ENCODE peak calls at places on chromosomes 16 and 17, in eight cellular contexts. B, K, Y, U, E, P, C and N are unnamed samples.
A peak's percentile ranks its signal among the peaks of the same experiment; 100 is the strongest.

GRCh38 chr16:83626204-83626603 is 181.6 kb upstream of the HSBP1 start:
- DNase-seq in C (no peak), B (no peak), E (no peak), Y (no peak), P (no peak), U (no peak), K (no peak), N (no peak)

GRCh38 chr17:27793168-27793905 is 7.0 kb downstream of the NOS2 start:
- DNase-seq in K (peak; percentile 45), P (peak; percentile 80), B (peak; percentile 53), E (no peak), U (no peak), C (no peak), Y (no peak), N (peak; percentile 43)

GRCh38 chr16:87047221-87048037 is 269.8 kb downstream of the C16orf95 start:
- DNase-seq in U (no peak), P (peak; percentile 93), B (no peak), E (no peak), C (no peak), K (no peak), Y (no peak), N (no peak)

GRCh38 chr16:24071990-24072389 is 184.1 kb upstream of the CACNG3 start:
- DNase-seq in Y (no peak), B (no peak), K (no peak), P (no peak), E (no peak), C (no peak), U (no peak), N (no peak)

GRCh38 chr16:86092586-86093480 is 193.9 kb downstream of the IRF8 start:
- DNase-seq in Y (no peak), C (no peak), E (peak; percentile 47), P (no peak), B (no peak), U (no peak), K (no peak), N (no peak)

GRCh38 chr16:83110221-83110768 is 483.5 kb downstream of the CDH13 start:
- DNase-seq in Y (no peak), U (peak; percentile 72), E (no peak), P (no peak), K (no peak), C (no peak), B (peak; percentile 63), N (no peak)

GRCh38 chr16:84854759-84855158 is 35.0 kb downstream of the CRISPLD2 start:
- DNase-seq in Y (no peak), B (no peak), E (no peak), C (no peak), U (peak; percentile 11), K (no peak), P (no peak), N (no peak)

GRCh38 chr16:50096791-50097190 is 31.0 kb downstream of the HEATR3 start:
- DNase-seq in P (no peak), E (no peak), U (peak; percentile 91), C (peak; percentile 23), K (no peak), Y (no peak), B (peak; percentile 76), N (no peak)

GRCh38 chr16:58638148-58639036 is 8.8 kb upstream of the CNOT1 start:
- DNase-seq in Y (no peak), B (peak; percentile 91), C (peak; percentile 89), K (peak; percentile 44), P (peak; percentile 26), E (peak; percentile 75), U (peak; percentile 92), N (no peak)

GRCh38 chr16:28990375-28991040 is 5.7 kb downstream of the LAT start:
- DNase-seq in Y (no peak), P (no peak), B (no peak), C (no peak), E (no peak), K (no peak), U (no peak), N (peak; percentile 75)

GRCh38 chr17:44438634-44439033 is 49.2 kb upstream of the ITGA2B start:
- DNase-seq in K (no peak), C (no peak), E (no peak), P (peak; percentile 23), Y (no peak), U (no peak), B (no peak), N (no peak)

GRCh38 chr17:55986817-55987216 is 166.5 kb upstream of the ANKFN1 start:
- DNase-seq in C (no peak), B (no peak), E (no peak), U (no peak), P (no peak), K (no peak), Y (no peak), N (no peak)

GRCh38 chr17:80789356-80789902 is 202.2 kb upstream of the CHMP6 start:
- DNase-seq in C (peak; percentile 95), U (peak; percentile 94), K (no peak), P (no peak), Y (no peak), B (peak; percentile 90), E (no peak), N (peak; percentile 38)

GRCh38 chr17:17297217-17297616 is 6.0 kb upstream of the NT5M start:
- DNase-seq in B (no peak), C (no peak), U (no peak), P (no peak), Y (no peak), K (no peak), E (no peak), N (no peak)

GRCh38 chr17:49210158-49211029 is at the start of the genes ABI3 and GNGT2:
- DNase-seq in E (no peak), Y (no peak), U (no peak), K (peak; percentile 79), P (no peak), C (peak; percentile 16), B (no peak), N (peak; percentile 81)

GRCh38 chr17:82924812-82925211 is 85.0 kb upstream of the ZNF750 start:
- DNase-seq in C (no peak), P (no peak), E (peak; percentile 69), Y (no peak), K (no peak), B (no peak), U (no peak), N (no peak)

GRCh38 chr16:1786242-1787055 is 3.7 kb downstream of the NUBP2 start:
- DNase-seq in Y (no peak), E (peak; percentile 72), B (no peak), K (peak; percentile 22), P (no peak), C (no peak), U (no peak), N (no peak)

GRCh38 chr16:56421976-56422669 is 3.2 kb downstream of the AMFR start:
- DNase-seq in E (no peak), U (no peak), C (no peak), Y (no peak), P (no peak), K (no peak), B (no peak), N (no peak)

GRCh38 chr16:12017583-12017982 is 41.0 kb downstream of the SNX29 start:
- DNase-seq in U (peak; percentile 87), Y (no peak), P (no peak), C (peak; percentile 59), E (no peak), K (no peak), B (peak; percentile 71), N (no peak)